ENCODE peak calls at places on chromosomes 12 and 14, in four cellular contexts. Q is HEK293T, N is ELF-1, M is HT-29. J is an unnamed sample.

GRCh38 chr14:85273099-85273677 is 256.8 kb upstream of the FLRT2 start:
- DNase-seq in Q (no peak), N (no peak), M (no peak), J (no peak)

GRCh38 chr14:71187633-71188356 is 280.5 kb downstream of the PCNX1 start:
- DNase-seq in Q (no peak), N (peak), M (no peak), J (no peak)

GRCh38 chr14:36519431-36520321 is at the start of gene NKX2-1:
- DNase-seq in Q (peak), N (peak), M (no peak), J (peak)

GRCh38 chr12:29309320-29309902 is 71.6 kb downstream of the ERGIC2 start:
- DNase-seq in Q (no peak), N (no peak), M (peak), J (no peak)

GRCh38 chr12:113070117-113070906 is 13.8 kb downstream of the DTX1 start:
- DNase-seq in Q (no peak), N (no peak), M (no peak), J (no peak)

GRCh38 chr12:6953417-6954315 is 2.5 kb downstream of the PTPN6 start:
- DNase-seq in Q (no peak), N (no peak), M (no peak), J (no peak)

GRCh38 chr12:118271770-118272417 is 100.8 kb downstream of the TAOK3 start:
- DNase-seq in Q (no peak), N (peak), M (peak), J (no peak)

GRCh38 chr14:74860899-74861733 is 14.8 kb downstream of the PROX2 start:
- DNase-seq in Q (peak), N (peak), M (peak), J (peak)

GRCh38 chr12:87960557-87960956 is 68.6 kb downstream of the C12orf50 start:
- DNase-seq in Q (no peak), N (no peak), M (no peak), J (peak)

J was measured in NCI-H2227 treated with DMSO at 0.1 percent for 48 hours.